ENCODE peak calls at places on chromosome 13, in nine cellular contexts. M, G, A, F, U, E, V, D and L are unnamed samples.

GRCh38 chr13:23399254-23399796 is 34.2 kb downstream of the SACS start:
- DNase-seq in D (no peak), E (no peak), M (no peak), G (no peak), F (no peak), A (no peak), V (no peak), U (no peak), L (no peak)

GRCh38 chr13:90933097-90933826 is 414.2 kb upstream of the MIR17HG start:
- DNase-seq in V (no peak), G (no peak), A (no peak), E (peak), M (no peak), F (no peak), U (no peak), D (no peak), L (no peak)

GRCh38 chr13:59494560-59494970 is 669.2 kb downstream of the DIAPH3 start:
- DNase-seq in E (peak), U (no peak), D (no peak), G (peak), A (no peak), F (no peak), V (peak), M (no peak), L (peak)

GRCh38 chr13:24119593-24120508 is 40.7 kb upstream of the SPATA13 start:
- DNase-seq in E (peak), M (no peak), U (no peak), F (no peak), G (no peak), D (no peak), A (no peak), V (no peak), L (peak)

GRCh38 chr13:93318538-93318937 is 91.9 kb downstream of the GPC6 start:
- DNase-seq in A (no peak), D (no peak), U (no peak), F (no peak), G (no peak), V (no peak), E (peak), M (no peak), L (peak)

GRCh38 chr13:32135655-32136054 is 104.1 kb downstream of the FRY start:
- DNase-seq in G (peak), A (no peak), V (peak), F (no peak), D (no peak), U (no peak), E (no peak), M (no peak), L (peak)

GRCh38 chr13:102773441-102774209 is at the start of gene TEX30:
- DNase-seq in U (peak), G (peak), E (peak), V (no peak), M (peak), D (peak), A (peak), F (peak), L (peak)

GRCh38 chr13:68168448-68168847 is 938.3 kb upstream of the PCDH9 start:
- DNase-seq in M (no peak), F (no peak), U (no peak), V (no peak), D (no peak), A (no peak), G (no peak), E (peak), L (no peak)

GRCh38 chr13:41543664-41544300 is 86.4 kb downstream of the RGCC start:
- DNase-seq in D (no peak), M (no peak), U (no peak), A (no peak), F (no peak), V (no peak), E (no peak), G (no peak), L (no peak)

GRCh38 chr13:46173656-46174055 is 8.3 kb downstream of the LCP1 start:
- DNase-seq in M (no peak), U (no peak), E (no peak), G (no peak), V (no peak), D (no peak), F (no peak), A (no peak), L (no peak)

GRCh38 chr13:70893832-70894231 is 785.6 kb upstream of the KLHL1 start:
- DNase-seq in U (no peak), M (no peak), V (no peak), A (no peak), D (no peak), G (peak), F (no peak), E (peak), L (no peak)

GRCh38 chr13:22487932-22488331 is 692.8 kb upstream of the SGCG start:
- DNase-seq in F (no peak), M (no peak), E (no peak), V (no peak), G (no peak), U (no peak), A (no peak), D (no peak), L (no peak)

GRCh38 chr13:30148171-30148754 is 159.1 kb downstream of the KATNAL1 start:
- DNase-seq in M (no peak), E (no peak), U (no peak), D (no peak), A (no peak), G (no peak), V (no peak), F (no peak), L (no peak)

GRCh38 chr13:37187110-37187509 is 81.6 kb upstream of the CSNK1A1L start:
- DNase-seq in E (peak), G (peak), A (no peak), D (no peak), V (no peak), U (no peak), F (no peak), M (no peak), L (peak)

GRCh38 chr13:110070046-110070445 is 236.9 kb downstream of the COL4A1 start:
- DNase-seq in U (no peak), D (no peak), A (no peak), V (no peak), M (no peak), G (no peak), F (no peak), E (no peak), L (no peak)

GRCh38 chr13:112198611-112199010 is 131.7 kb downstream of the SOX1 start:
- DNase-seq in D (no peak), E (no peak), V (no peak), A (no peak), U (no peak), F (no peak), G (no peak), M (no peak), L (no peak)

GRCh38 chr13:109389456-109389855 is 396.9 kb downstream of the IRS2 start:
- DNase-seq in F (no peak), G (no peak), M (no peak), E (no peak), D (no peak), U (no peak), V (no peak), A (no peak), L (no peak)

GRCh38 chr13:71867101-71867814 is at the start of gene DACH1:
- DNase-seq in M (no peak), F (no peak), V (peak), G (peak), A (no peak), D (peak), E (peak), U (no peak), L (peak)

GRCh38 chr13:64553411-64554129 is 2676.6 kb downstream of the PCDH9 start:
- DNase-seq in U (no peak), G (peak), F (no peak), A (no peak), E (peak), M (no peak), D (no peak), V (no peak), L (no peak)

GRCh38 chr13:114128624-114129522 is 3.5 kb downstream of the RASA3 start:
- DNase-seq in V (no peak), E (peak), D (peak), A (peak), U (peak), F (peak), M (peak), G (peak), L (peak)
- H3K4me3 ChIP-seq in V (peak), E (peak), D (peak), A (peak), U (peak), F (no peak), M (peak), G (peak), L (peak)

GRCh38 chr13:66618702-66619101 is 611.4 kb downstream of the PCDH9 start:
- DNase-seq in A (no peak), D (no peak), F (no peak), E (peak), G (no peak), V (peak), U (no peak), M (peak), L (peak)
- TF ChIP-seq CTCF in A (no peak), D (peak), F (no peak), E (peak), G (peak), V (peak), U (no peak), M (no peak), L (peak)

DNA sequence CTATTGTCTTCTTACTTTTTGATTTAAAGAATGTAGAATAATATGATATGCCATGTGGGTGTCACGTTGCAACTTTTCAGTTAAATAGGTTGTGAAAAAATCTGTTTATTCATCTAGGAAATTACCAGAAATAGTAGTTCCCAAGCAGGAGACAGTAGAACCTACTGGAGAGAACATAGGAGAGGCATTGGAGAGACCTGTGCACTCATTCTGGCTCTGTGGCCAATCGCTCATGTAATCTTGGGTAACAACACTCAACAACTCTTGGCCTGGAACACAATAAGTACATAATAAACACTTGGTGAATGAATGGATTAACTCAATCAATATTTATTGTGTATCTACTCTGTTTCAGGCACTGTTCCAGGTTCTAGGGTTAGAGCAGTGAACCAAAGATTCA is 35.3 kb downstream of the EDNRB start:
- DNase-seq in M (no peak), A (no peak), U (no peak), E (no peak), F (no peak), V (no peak), G (no peak), D (no peak), L (no peak)
- H3K4me3 ChIP-seq in M (no peak), A (no peak), U (no peak), E (no peak), F (no peak), V (no peak), G (no peak), D (no peak), L (no peak)

DNA sequence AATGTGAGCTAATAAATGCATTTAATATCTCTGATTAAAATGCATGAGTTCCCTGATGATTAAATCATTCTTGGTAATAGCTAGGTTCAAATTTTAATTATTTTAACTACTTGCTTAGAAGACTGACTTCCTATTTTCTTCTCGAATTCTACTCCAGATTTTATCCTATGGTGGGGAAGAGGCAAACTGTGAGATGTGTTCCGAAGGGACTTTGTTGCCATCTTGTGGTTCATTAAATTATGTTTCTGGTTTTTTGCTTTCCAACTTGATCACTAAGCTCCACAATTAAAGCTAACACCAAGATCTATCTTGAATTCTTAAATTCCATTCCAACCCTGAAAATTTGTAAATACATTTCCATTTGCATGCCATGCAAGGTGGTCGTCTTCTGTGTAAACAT is 538.4 kb upstream of the PCDH20 start:
- DNase-seq in E (peak), D (no peak), G (no peak), M (peak), F (no peak), U (no peak), A (no peak), V (no peak), L (no peak)
- TF ChIP-seq CTCF in E (peak), D (no peak), G (peak), M (peak), F (no peak), U (peak), A (peak), V (no peak), L (no peak)

DNA sequence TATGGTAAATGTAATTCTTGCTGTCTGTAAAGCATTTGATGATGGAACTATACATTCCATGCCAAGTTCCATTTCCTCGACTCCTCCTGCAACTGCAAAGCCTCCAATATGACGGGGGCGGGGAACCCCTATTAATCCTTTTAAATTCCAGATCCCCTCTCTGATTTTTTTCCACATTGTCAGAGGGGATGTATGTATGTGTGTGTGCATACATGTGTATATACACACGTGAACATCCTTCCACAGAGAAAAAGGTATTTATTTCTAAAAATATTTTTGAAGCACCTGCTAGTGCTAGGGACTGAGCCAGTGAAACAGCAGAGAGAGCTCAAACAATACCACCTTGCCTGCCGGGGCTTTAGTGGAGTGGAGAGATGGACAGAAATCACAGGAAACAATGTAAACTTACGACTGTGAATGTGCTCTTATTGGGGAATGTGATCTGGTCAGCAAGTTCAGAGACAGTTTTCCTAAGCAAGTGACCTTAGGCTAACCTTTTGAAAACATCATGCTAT is 25.3 kb upstream of the MAB21L1 start:
- DNase-seq in A (no peak), D (no peak), E (no peak), V (no peak), M (no peak), F (no peak), G (no peak), U (no peak), L (no peak)
- H3K4me3 ChIP-seq in A (no peak), D (no peak), E (no peak), V (no peak), M (no peak), F (no peak), G (no peak), U (no peak), L (no peak)

DNA sequence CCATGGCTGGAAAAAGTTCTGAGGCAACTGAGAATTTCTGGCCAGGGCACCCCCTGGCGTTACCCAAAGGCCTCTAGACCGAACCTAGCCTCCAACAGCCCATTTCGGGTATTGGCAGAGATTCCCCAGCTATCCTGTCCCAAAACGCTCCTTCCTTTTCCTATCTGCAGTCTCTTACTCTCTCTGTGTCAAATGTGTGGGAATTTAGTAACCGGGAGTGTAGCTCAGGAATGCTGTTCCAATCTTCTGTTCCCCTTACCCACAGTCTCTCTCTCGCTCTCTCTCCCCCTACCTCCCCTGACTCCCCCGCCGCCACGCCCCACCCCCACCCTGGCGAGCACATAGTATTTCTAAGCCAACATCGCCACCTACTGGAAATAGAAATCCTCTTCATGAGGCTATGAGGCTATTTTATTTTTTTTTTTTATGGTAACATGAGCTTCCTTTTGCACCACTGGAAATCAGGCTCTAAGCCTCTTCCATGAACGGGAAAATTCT is 27.0 kb downstream of the OXGR1 start:
- DNase-seq in D (no peak), F (no peak), A (no peak), M (peak), V (no peak), G (no peak), E (peak), U (no peak), L (peak)
- TF ChIP-seq CTCF in D (no peak), F (no peak), A (no peak), M (peak), V (no peak), G (no peak), E (no peak), U (peak), L (no peak)